ENCODE peak calls at places on chromosomes 2 and 18, in eight cellular contexts. X, H, U, J, G, W, B and Y are unnamed samples.
A peak's percentile ranks its signal among the peaks of the same experiment; 100 is the strongest.

GRCh38 chr18:22559414-22560282 is 141.9 kb upstream of the CTAGE1 start:
- DNase-seq in X (peak; percentile 70), H (no peak), U (peak; percentile 28), J (no peak), G (peak; percentile 51), W (no peak), B (peak; percentile 54), Y (peak; percentile 60)

GRCh38 chr2:467543-467891 is 179.6 kb upstream of the ALKAL2 start:
- DNase-seq in X (no peak), H (no peak), U (no peak), J (no peak), G (peak; percentile 40), W (no peak), B (no peak), Y (no peak)

GRCh38 chr2:196935421-196935820 is 8.9 kb upstream of the PGAP1 start:
- DNase-seq in X (no peak), H (no peak), U (no peak), J (no peak), G (no peak), W (no peak), B (no peak), Y (no peak)

GRCh38 chr2:119208791-119209203 is 14.8 kb upstream of the STEAP3 start:
- DNase-seq in X (no peak), H (no peak), U (peak; percentile 75), J (no peak), G (no peak), W (no peak), B (no peak), Y (no peak)

GRCh38 chr2:170747921-170748320 is 22.3 kb upstream of the ERICH2 start:
- DNase-seq in X (peak; percentile 87), H (peak; percentile 42), U (peak; percentile 55), J (no peak), G (no peak), W (no peak), B (no peak), Y (no peak)

GRCh38 chr2:54432181-54433020 is 23.7 kb upstream of the SPTBN1 start:
- DNase-seq in X (no peak), H (no peak), U (no peak), J (no peak), G (no peak), W (no peak), B (no peak), Y (no peak)

GRCh38 chr2:240817496-240818292 is 2.3 kb downstream of the KIF1A start:
- DNase-seq in X (no peak), H (no peak), U (no peak), J (no peak), G (no peak), W (no peak), B (no peak), Y (no peak)

GRCh38 chr18:56651771-56652092 is 573 bp downstream of the WDR7 start:
- DNase-seq in X (no peak), H (no peak), U (no peak), J (no peak), G (no peak), W (no peak), B (no peak), Y (no peak)

GRCh38 chr2:60354713-60355112 is 198.7 kb downstream of the BCL11A start:
- DNase-seq in X (no peak), H (no peak), U (peak; percentile 70), J (no peak), G (no peak), W (no peak), B (no peak), Y (no peak)

GRCh38 chr2:223943561-223944008 is 1.6 kb downstream of the WDFY1 start:
- DNase-seq in X (peak; percentile 38), H (peak; percentile 30), U (peak; percentile 45), J (no peak), G (no peak), W (no peak), B (peak; percentile 75), Y (no peak)

DNA sequence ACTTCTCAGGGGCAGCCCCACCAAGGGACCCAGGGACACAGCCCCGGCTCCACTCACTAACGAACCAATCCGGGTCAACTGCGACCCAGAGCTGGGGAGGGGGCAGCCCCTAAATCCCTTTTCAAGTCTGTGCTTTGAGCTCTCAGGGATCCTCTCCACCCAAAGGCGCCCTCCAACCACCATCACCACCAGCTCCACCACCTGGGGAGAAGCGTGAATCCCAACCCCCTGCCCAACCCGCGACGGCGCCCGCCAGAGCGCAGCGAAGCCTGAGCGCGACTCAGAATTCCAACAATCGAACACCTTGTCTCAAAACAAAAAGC is 513 bp downstream of the DSC3 start:
- DNase-seq in X (no peak), H (no peak), U (peak; percentile 16), J (no peak), G (no peak), W (no peak), B (no peak), Y (no peak)
- TF ChIP-seq CTCF in X (no peak), H (no peak), U (no peak), J (no peak), G (no peak), W (no peak), B (no peak), Y (no peak)

GRCh38 chr2:28558421-28558820 is 62.6 kb downstream of the PLB1 start:
- DNase-seq in X (no peak), H (no peak), U (no peak), J (no peak), G (no peak), W (no peak), B (no peak), Y (no peak)
- TF ChIP-seq CTCF in X (no peak), H (no peak), U (no peak), J (no peak), G (no peak), W (no peak), B (no peak), Y (no peak)

DNA sequence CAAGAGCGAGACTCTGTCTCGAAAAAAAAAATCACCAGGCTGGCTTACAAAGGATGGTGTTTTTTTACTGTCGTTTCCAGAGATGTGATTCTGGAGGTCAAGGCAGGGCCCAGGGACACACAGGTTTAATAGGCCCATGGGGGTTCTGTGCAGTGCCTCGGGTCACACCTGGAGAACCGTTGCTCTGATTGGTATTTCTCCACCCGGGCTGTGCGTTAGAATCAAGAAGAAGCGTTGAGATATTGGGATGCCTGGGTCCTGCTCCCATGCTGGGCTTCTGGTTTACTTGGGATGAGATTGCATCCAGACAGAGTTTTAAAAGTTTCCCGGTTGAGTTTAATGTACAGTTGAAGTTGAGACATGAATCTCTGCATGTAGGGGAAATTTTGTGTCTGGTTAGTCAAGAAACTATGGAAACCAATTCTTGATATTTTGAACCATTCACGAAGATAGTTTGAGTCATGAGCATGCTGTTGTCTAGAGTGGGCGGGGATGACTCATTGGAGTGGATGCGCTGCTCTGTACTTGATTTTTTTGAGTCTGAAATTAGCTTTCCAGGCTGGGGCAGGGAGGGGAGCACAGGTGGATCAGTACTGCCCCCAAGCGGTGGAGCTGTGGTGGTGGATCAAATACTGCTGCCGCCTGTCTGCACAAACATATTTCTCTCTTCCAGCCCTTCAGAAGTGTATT is 50.1 kb downstream of the GREB1 start:
- DNase-seq in X (peak; percentile 94), H (peak; percentile 95), U (peak; percentile 91), J (peak; percentile 91), G (peak; percentile 76), W (peak; percentile 49), B (peak; percentile 55), Y (peak; percentile 80)
- TF ChIP-seq CTCF in X (peak; percentile 90), H (peak; percentile 97), U (peak; percentile 71), J (peak; percentile 95), G (peak; percentile 96), W (peak; percentile 68), B (peak; percentile 84), Y (peak; percentile 88)

GRCh38 chr2:112003585-112003984 is 51.5 kb upstream of the TMEM87B start:
- DNase-seq in X (no peak), H (no peak), U (no peak), J (no peak), G (no peak), W (no peak), B (no peak), Y (no peak)

GRCh38 chr2:112001942-112002341 is 53.1 kb upstream of the TMEM87B start:
- DNase-seq in X (no peak), H (no peak), U (peak; percentile 26), J (no peak), G (no peak), W (no peak), B (no peak), Y (no peak)

GRCh38 chr2:112001136-112001764 is 53.8 kb upstream of the TMEM87B start:
- DNase-seq in X (peak; percentile 12), H (no peak), U (no peak), J (no peak), G (no peak), W (peak; percentile 48), B (no peak), Y (no peak)

GRCh38 chr2:111999809-112000208 is 55.3 kb upstream of the TMEM87B start:
- DNase-seq in X (no peak), H (no peak), U (no peak), J (no peak), G (no peak), W (no peak), B (no peak), Y (no peak)

GRCh38 chr2:112000399-112001135 is 54.5 kb upstream of the TMEM87B start:
- DNase-seq in X (no peak), H (no peak), U (no peak), J (no peak), G (no peak), W (no peak), B (no peak), Y (no peak)
- TF ChIP-seq CTCF in X (no peak), H (no peak), U (no peak), J (no peak), G (no peak), W (no peak), B (no peak), Y (no peak)

DNA sequence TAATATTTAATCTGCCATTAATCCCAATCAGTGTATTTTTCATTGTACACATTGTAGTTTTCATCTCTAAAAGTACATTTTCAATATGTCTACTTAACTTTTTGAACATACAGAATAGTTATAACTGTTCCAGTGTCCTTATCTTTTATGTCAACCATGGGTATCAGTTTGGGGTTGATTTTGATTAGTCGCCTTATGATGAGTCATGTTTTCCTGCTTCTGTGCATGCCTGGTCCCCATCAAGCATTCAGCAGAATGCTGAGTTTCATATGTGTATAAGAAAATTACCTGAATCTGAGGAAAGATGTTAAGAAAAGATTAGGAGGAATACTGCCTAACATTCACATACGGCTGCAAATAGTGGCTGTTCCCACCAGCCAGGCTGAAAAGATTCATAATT is 17.7 kb downstream of the SPDYA start:
- DNase-seq in X (no peak), H (no peak), U (no peak), J (no peak), G (no peak), W (no peak), B (no peak), Y (no peak)
- TF ChIP-seq CTCF in X (no peak), H (no peak), U (no peak), J (no peak), G (no peak), W (no peak), B (no peak), Y (no peak)

DNA sequence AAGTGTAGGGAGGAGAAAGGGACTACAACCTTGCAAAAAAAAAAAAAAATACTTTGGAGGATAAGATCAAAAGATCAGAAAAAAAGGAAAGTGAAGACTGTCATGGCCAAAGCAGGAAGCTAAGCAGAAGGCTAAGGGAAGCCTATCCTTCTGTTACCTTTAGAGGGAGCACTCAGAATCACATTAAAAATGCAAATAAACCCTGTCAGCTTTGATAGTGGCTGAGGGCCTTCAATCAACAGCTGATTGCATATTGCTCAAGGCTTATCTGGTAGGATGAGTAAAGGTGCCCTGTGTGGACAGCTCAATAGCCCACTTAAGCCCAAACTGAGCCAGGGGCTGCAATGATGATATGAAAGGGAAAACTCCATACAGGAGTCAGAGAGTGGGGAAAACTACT is 1021.2 kb downstream of the LRP1B start:
- DNase-seq in X (no peak), H (no peak), U (peak; percentile 1), J (no peak), G (peak; percentile 64), W (no peak), B (no peak), Y (no peak)
- TF ChIP-seq CTCF in X (no peak), H (no peak), U (no peak), J (no peak), G (peak; percentile 43), W (no peak), B (no peak), Y (no peak)